ENCODE peak calls at places on chromosomes 7 and 10, in four cellular contexts. L, A, F and I are unnamed samples.

GRCh38 chr10:120283093-120283492 is 173.9 kb upstream of the PLPP4 start:
- DNase-seq in L (no peak), A (no peak), F (no peak), I (no peak)

GRCh38 chr10:5585517-5586222 is 60.9 kb downstream of the CALML3 start:
- DNase-seq in L (no peak), A (no peak), F (no peak), I (no peak)

GRCh38 chr7:50393547-50394252 is 56.5 kb downstream of the FIGNL1 start:
- DNase-seq in L (no peak), A (peak), F (no peak), I (no peak)

GRCh38 chr10:28734940-28735759 is 57.8 kb downstream of the BAMBI start:
- DNase-seq in L (peak), A (no peak), F (no peak), I (peak)

GRCh38 chr10:86849495-86849894 is 93.1 kb downstream of the BMPR1A start:
- DNase-seq in L (no peak), A (no peak), F (no peak), I (no peak)

GRCh38 chr10:93152136-93152535 is 78.4 kb downstream of the CYP26A1 start:
- DNase-seq in L (no peak), A (no peak), F (no peak), I (no peak)

GRCh38 chr10:79929409-79929904 is 19.4 kb downstream of the SFTPD start:
- DNase-seq in L (peak), A (peak), F (peak), I (peak)

GRCh38 chr10:52597189-52597863 is 175.3 kb downstream of the MBL2 start:
- DNase-seq in L (no peak), A (no peak), F (no peak), I (no peak)

GRCh38 chr7:80760292-80760691 is 121.8 kb downstream of the CD36 start:
- DNase-seq in L (no peak), A (no peak), F (no peak), I (no peak)

GRCh38 chr10:108097258-108097657 is 932.8 kb upstream of the SORCS1 start:
- DNase-seq in L (no peak), A (no peak), F (no peak), I (no peak)

GRCh38 chr10:116699049-116699782 is 43.1 kb downstream of the HSPA12A start:
- DNase-seq in L (no peak), A (no peak), F (no peak), I (no peak)

GRCh38 chr10:93386496-93387369 is 95.4 kb downstream of the MYOF start:
- DNase-seq in L (peak), A (no peak), F (no peak), I (peak)

GRCh38 chr10:124701881-124702656 is 42.1 kb downstream of the FAM53B start:
- DNase-seq in L (peak), A (no peak), F (no peak), I (no peak)

GRCh38 chr10:62738916-62739315 is 65.6 kb upstream of the ADO start:
- DNase-seq in L (no peak), A (no peak), F (no peak), I (no peak)

GRCh38 chr7:83077328-83077727 is 85.4 kb downstream of the PCLO start:
- DNase-seq in L (no peak), A (no peak), F (no peak), I (no peak)

GRCh38 chr7:32119790-32120196 is 49.6 kb upstream of the PDE1C start:
- DNase-seq in L (no peak), A (no peak), F (no peak), I (no peak)

GRCh38 chr7:82156168-82156567 is 287.4 kb downstream of the CACNA2D1 start:
- DNase-seq in L (no peak), A (no peak), F (no peak), I (no peak)

GRCh38 chr7:39357648-39358047 is 208.6 kb upstream of the YAE1 start:
- DNase-seq in L (no peak), A (no peak), F (no peak), I (peak)

GRCh38 chr7:70317356-70317755 is 719.1 kb downstream of the AUTS2 start:
- DNase-seq in L (no peak), A (no peak), F (no peak), I (no peak)

GRCh38 chr10:63670291-63670898 is 149.2 kb downstream of the REEP3 start:
- DNase-seq in L (no peak), A (no peak), F (no peak), I (no peak)

GRCh38 chr10:119020627-119020946 is 8.9 kb upstream of the NANOS1 start:
- DNase-seq in L (peak), A (no peak), F (no peak), I (no peak)

GRCh38 chr7:150909192-150909591 is 56.9 kb downstream of the AOC1 start:
- DNase-seq in L (no peak), A (peak), F (no peak), I (peak)
- TF ChIP-seq POLR2A in L (no peak), A (no peak), F (no peak), I (no peak)

DNA sequence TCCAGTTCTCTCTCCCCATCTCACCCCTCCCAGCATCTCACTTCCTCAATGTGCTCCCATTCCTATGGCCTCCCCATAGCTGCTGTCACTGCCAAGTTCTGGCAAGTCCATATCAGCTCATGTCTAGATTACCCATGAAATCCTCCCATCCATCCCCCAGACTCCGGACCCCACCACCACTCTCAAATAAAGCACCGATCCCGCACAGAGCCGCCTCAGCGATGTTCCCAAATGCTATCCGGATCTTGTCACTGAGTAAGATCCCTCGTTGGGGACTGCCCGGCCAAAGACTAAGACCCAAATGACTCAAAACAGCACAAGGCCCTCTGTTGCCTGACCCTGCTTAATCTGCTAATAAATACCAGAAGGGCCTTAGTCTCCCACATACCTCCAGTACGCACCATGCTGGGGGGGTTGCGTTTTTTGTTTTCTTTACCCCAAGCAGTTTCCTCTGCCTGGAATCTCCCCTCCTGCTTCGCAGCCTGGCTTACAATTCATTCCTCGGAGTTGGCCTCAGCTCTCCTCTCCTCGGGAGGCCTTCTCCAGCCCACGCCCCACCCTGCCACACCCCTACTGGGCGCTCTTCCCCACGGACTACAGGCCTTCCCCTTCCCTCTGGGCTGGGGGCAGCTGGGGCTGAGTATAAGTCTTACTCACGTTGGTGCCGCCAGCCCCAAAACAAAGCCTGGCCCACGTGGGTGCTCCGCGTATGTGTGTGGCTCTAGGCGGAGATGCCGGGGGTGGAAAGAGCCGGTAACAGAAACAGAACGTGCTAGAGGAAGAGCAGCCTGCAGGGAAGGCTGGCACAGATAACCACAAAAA is 1.8 kb upstream of the DUSP5 start:
- DNase-seq in L (peak), A (peak), F (no peak), I (no peak)
- TF ChIP-seq POLR2A in L (no peak), A (no peak), F (no peak), I (no peak)

GRCh38 chr7:865921-866320 is 10.4 kb upstream of the GET4 start:
- DNase-seq in L (no peak), A (no peak), F (no peak), I (no peak)

GRCh38 chr7:867406-868188 is 8.8 kb upstream of the GET4 start:
- DNase-seq in L (peak), A (peak), F (no peak), I (no peak)

GRCh38 chr7:868189-868486 is 8.2 kb upstream of the GET4 start:
- DNase-seq in L (no peak), A (no peak), F (no peak), I (no peak)

GRCh38 chr7:869348-869747 is 7.0 kb upstream of the GET4 start:
- DNase-seq in L (no peak), A (no peak), F (no peak), I (no peak)

DNA sequence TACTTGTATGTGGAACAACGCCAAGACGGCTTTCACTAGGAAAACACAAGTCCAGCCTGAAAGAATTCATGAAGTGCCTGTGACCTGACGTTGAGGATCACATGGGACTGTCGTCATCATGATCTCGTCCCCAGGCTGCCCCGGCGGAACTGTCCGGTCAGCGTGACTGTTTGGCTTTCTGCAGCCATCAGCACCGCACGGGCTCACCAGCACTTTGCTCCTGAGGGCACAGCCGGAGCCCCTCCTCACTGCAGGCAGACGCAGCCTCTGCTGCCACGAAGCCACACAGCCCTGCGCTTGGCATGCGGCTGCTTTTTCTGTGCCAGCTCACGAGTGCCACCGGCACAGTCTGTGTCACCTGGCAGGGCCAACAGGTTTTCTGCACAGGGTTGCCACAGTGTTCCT is 9.4 kb upstream of the GET4 start:
- DNase-seq in L (peak), A (peak), F (peak), I (no peak)
- TF ChIP-seq POLR2A in L (no peak), A (no peak), F (no peak), I (no peak)

GRCh38 chr10:16259726-16260125 is 177.1 kb upstream of the PTER start:
- DNase-seq in L (no peak), A (no peak), F (no peak), I (no peak)

GRCh38 chr10:16258476-16259040 is 178.3 kb upstream of the PTER start:
- DNase-seq in L (no peak), A (no peak), F (no peak), I (no peak)

GRCh38 chr10:16260388-16260787 is 176.4 kb upstream of the PTER start:
- DNase-seq in L (no peak), A (no peak), F (no peak), I (no peak)
- TF ChIP-seq POLR2A in L (no peak), A (no peak), F (no peak), I (no peak)

GRCh38 chr7:140479062-140479738 is at the start of gene MKRN1:
- DNase-seq in L (peak), A (peak), F (peak), I (peak)
- TF ChIP-seq POLR2A in L (peak), A (peak), F (peak), I (peak)

GRCh38 chr7:128770238-128770637 is 5.4 kb downstream of the OPN1SW start:
- DNase-seq in L (no peak), A (no peak), F (no peak), I (no peak)
- TF ChIP-seq POLR2A in L (no peak), A (no peak), F (no peak), I (no peak)

GRCh38 chr10:43090664-43091063 is 13.8 kb downstream of the RET start:
- DNase-seq in L (no peak), A (no peak), F (no peak), I (no peak)

GRCh38 chr10:43090188-43090587 is 13.3 kb downstream of the RET start:
- DNase-seq in L (no peak), A (no peak), F (no peak), I (no peak)

GRCh38 chr10:43091846-43092245 is 15.0 kb downstream of the RET start:
- DNase-seq in L (no peak), A (no peak), F (no peak), I (peak)

GRCh38 chr10:43086321-43086942 is 9.6 kb downstream of the RET start:
- DNase-seq in L (no peak), A (no peak), F (no peak), I (no peak)

DNA sequence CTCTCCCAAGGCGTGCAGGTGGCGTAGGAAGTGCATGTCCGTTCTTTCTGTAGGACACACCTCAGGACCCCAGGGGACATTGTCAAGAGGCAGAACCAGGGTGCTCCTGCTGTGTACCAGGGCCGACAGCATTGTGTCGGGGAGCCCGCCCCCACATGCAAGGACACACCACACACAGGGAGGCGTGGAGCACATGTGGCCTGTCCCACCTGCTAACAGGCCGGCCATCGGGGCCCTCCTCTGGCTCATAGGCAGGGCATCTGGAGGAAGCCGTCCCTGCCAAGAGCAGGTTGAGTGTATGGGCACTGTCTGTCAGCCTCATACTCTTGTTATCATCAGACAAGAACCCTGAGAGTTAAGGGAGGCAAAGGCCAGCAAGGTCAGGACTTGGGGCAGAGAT is 12.7 kb downstream of the RET start:
- DNase-seq in L (no peak), A (no peak), F (no peak), I (no peak)
- TF ChIP-seq POLR2A in L (no peak), A (no peak), F (no peak), I (no peak)

DNA sequence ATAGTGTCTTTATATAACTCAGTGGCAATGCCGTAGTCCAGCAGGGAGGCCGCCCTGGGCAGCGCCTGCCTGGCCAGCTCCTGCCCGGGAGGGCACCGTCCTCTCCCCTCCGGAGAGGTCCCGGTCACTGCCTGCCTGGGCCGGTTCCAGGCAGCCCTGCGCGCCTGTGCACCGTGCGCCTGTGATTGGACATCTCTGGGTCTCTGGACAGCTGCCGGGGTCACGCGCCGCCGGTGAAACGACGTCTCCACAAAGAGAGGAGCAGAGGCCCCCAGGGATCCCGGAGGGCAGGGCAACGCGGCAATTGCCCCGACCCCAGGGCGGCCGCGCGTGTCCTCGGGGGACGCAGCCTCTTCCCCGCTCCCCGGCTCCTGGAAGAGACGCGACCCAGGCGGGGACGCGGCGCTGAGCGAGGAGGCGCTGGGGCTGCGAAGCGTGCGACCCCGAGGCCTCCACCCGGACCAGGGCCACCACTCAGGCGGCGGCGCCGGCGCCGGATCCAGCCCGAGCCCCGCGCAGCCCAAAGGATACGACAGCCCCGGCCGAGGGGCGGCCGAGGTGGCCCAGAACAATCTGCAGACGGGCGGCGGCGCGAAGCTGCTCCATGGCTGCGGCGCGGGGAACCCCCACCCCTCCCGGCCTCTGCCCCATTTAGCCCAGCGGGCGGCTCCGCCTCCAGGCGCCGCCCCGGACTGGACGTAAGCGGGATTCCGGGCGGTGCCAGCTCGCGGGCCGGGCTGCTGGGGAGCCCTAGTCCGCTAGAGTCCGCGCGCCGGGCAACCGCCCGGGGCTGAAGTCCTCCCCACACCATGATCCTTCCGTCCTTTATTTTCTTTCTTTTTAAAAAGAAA is at the start of gene PHYH:
- DNase-seq in L (peak), A (peak), F (peak), I (peak)
- TF ChIP-seq POLR2A in L (peak), A (peak), F (peak), I (peak)

GRCh38 chr7:113890326-113891030 is 28.3 kb downstream of the PPP1R3A start:
- DNase-seq in L (no peak), A (no peak), F (no peak), I (no peak)

GRCh38 chr7:113892818-113893217 is 26.0 kb downstream of the PPP1R3A start:
- DNase-seq in L (no peak), A (no peak), F (no peak), I (no peak)

GRCh38 chr7:113891031-113891350 is 27.8 kb downstream of the PPP1R3A start:
- DNase-seq in L (no peak), A (no peak), F (no peak), I (no peak)

GRCh38 chr7:113891828-113892227 is 27.0 kb downstream of the PPP1R3A start:
- DNase-seq in L (no peak), A (no peak), F (no peak), I (no peak)
- TF ChIP-seq POLR2A in L (no peak), A (no peak), F (no peak), I (no peak)